ENCODE peak calls at places on chromosomes 12 and 14, in seven cellular contexts. X is GM06990, R is astrocyte of the spinal cord, A is cardiac fibroblast, W is choroid plexus epithelial cell, N is PC-3, V is mammary epithelial cell. O is an unnamed sample.

GRCh38 chr12:130850418-130851021 is 11.5 kb upstream of the STX2 start:
- DNase-seq in X (no peak), R (no peak), A (no peak), W (no peak), N (no peak), V (no peak), O (no peak)

GRCh38 chr12:67774983-67775587 is 126.5 kb downstream of the DYRK2 start:
- DNase-seq in X (no peak), R (no peak), A (no peak), W (no peak), N (peak), V (peak), O (peak)

GRCh38 chr12:4140607-4141301 is 132.8 kb upstream of the CCND2 start:
- DNase-seq in X (no peak), R (no peak), A (no peak), W (no peak), N (no peak), V (no peak), O (no peak)

GRCh38 chr14:30550335-30550734 is 8.6 kb upstream of the G2E3 start:
- DNase-seq in X (no peak), R (peak), A (peak), W (peak), N (peak), V (peak), O (peak)

GRCh38 chr12:3990356-3990975 is 117.3 kb upstream of the PARP11 start:
- DNase-seq in X (no peak), R (no peak), A (no peak), W (no peak), N (no peak), V (no peak), O (no peak)

GRCh38 chr14:70821916-70822705 is 12.8 kb upstream of the MAP3K9 start:
- DNase-seq in X (peak), R (peak), A (peak), W (peak), N (peak), V (peak), O (peak)

GRCh38 chr14:32761381-32761968 is 177.2 kb upstream of the NPAS3 start:
- DNase-seq in X (no peak), R (peak), A (peak), W (peak), N (peak), V (no peak), O (peak)

GRCh38 chr12:9760699-9761406 is at the start of gene CD69:
- DNase-seq in X (peak), R (no peak), A (no peak), W (peak), N (no peak), V (peak), O (no peak)

GRCh38 chr14:34826661-34827060 is 48.5 kb downstream of the BAZ1A start:
- DNase-seq in X (no peak), R (peak), A (peak), W (peak), N (peak), V (peak), O (peak)

GRCh38 chr14:101808020-101808641 is 46.6 kb downstream of the PPP2R5C start:
- DNase-seq in X (no peak), R (no peak), A (no peak), W (no peak), N (no peak), V (no peak), O (no peak)

GRCh38 chr12:114248527-114248926 is 157.4 kb downstream of the TBX5 start:
- DNase-seq in X (no peak), R (no peak), A (no peak), W (no peak), N (peak), V (no peak), O (peak)

GRCh38 chr14:90355540-90356518 is 24.1 kb upstream of the NRDE2 start:
- DNase-seq in X (no peak), R (no peak), A (peak), W (no peak), N (no peak), V (no peak), O (peak)

GRCh38 chr12:66087365-66087943 is 43.1 kb downstream of the LLPH start:
- DNase-seq in X (no peak), R (peak), A (peak), W (peak), N (peak), V (peak), O (peak)

GRCh38 chr12:104309446-104309993 is 6.0 kb downstream of the EID3 start:
- DNase-seq in X (no peak), R (no peak), A (no peak), W (no peak), N (no peak), V (no peak), O (no peak)

GRCh38 chr12:94951071-94951639 is 52.3 kb downstream of the NDUFA12 start:
- DNase-seq in X (no peak), R (no peak), A (no peak), W (no peak), N (no peak), V (no peak), O (peak)

GRCh38 chr12:116222358-116222757 is 55.1 kb downstream of the MED13L start:
- DNase-seq in X (no peak), R (peak), A (peak), W (peak), N (peak), V (peak), O (peak)

GRCh38 chr14:100065161-100065871 is at the start of gene EVL:
- DNase-seq in X (peak), R (no peak), A (no peak), W (no peak), N (no peak), V (no peak), O (no peak)

GRCh38 chr12:11607313-11608081 is 42.0 kb upstream of the ETV6 start:
- DNase-seq in X (no peak), R (no peak), A (no peak), W (peak), N (no peak), V (no peak), O (no peak)

GRCh38 chr12:9039397-9039977 is 50.1 kb downstream of the KLRG1 start:
- DNase-seq in X (no peak), R (peak), A (peak), W (peak), N (peak), V (peak), O (peak)

GRCh38 chr12:99261256-99261655 is 386.3 kb upstream of the GARIN6 start:
- DNase-seq in X (no peak), R (no peak), A (no peak), W (no peak), N (no peak), V (no peak), O (no peak)

GRCh38 chr12:1880876-1881275 is 37.6 kb downstream of the CACNA2D4 start:
- DNase-seq in X (no peak), R (no peak), A (no peak), W (no peak), N (no peak), V (no peak), O (no peak)

GRCh38 chr12:56590237-56590830 is 39.8 kb downstream of the BAZ2A start:
- DNase-seq in X (no peak), R (no peak), A (peak), W (peak), N (peak), V (peak), O (peak)

GRCh38 chr12:130953783-130954543 is at the start of gene ADGRD1:
- DNase-seq in X (no peak), R (no peak), A (peak), W (peak), N (no peak), V (no peak), O (no peak)

GRCh38 chr14:101813171-101813759 is 51.8 kb downstream of the PPP2R5C start:
- DNase-seq in X (no peak), R (no peak), A (no peak), W (no peak), N (no peak), V (no peak), O (no peak)

GRCh38 chr12:109016978-109017377 is 3.9 kb downstream of the SVOP start:
- DNase-seq in X (no peak), R (no peak), A (no peak), W (no peak), N (no peak), V (no peak), O (no peak)

GRCh38 chr12:3405821-3406220 is 85.2 kb upstream of the PRMT8 start:
- DNase-seq in X (no peak), R (no peak), A (no peak), W (no peak), N (no peak), V (no peak), O (no peak)

GRCh38 chr12:45329238-45329637 is 113.3 kb downstream of the ANO6 start:
- DNase-seq in X (no peak), R (no peak), A (no peak), W (peak), N (no peak), V (no peak), O (no peak)

GRCh38 chr12:56713345-56713744 is 11.8 kb downstream of the NACA start:
- DNase-seq in X (no peak), R (no peak), A (no peak), W (no peak), N (no peak), V (no peak), O (peak)

GRCh38 chr14:101174980-101175606 is 271.6 kb upstream of the RTL1 start:
- DNase-seq in X (no peak), R (no peak), A (no peak), W (no peak), N (no peak), V (no peak), O (no peak)

GRCh38 chr14:22319526-22320352 is 269.3 kb downstream of the DAD1 start:
- DNase-seq in X (no peak), R (peak), A (peak), W (peak), N (peak), V (peak), O (peak)

GRCh38 chr14:35949933-35950332 is 123.8 kb downstream of the BRMS1L start:
- DNase-seq in X (no peak), R (peak), A (no peak), W (peak), N (peak), V (no peak), O (no peak)

GRCh38 chr12:50167026-50167742 is at the start of gene CERS5:
- DNase-seq in X (peak), R (peak), A (peak), W (peak), N (peak), V (peak), O (peak)
- TF ChIP-seq CTCF in X (no peak), R (no peak), A (no peak), W (no peak), N (no peak), V (peak), O (no peak)

DNA sequence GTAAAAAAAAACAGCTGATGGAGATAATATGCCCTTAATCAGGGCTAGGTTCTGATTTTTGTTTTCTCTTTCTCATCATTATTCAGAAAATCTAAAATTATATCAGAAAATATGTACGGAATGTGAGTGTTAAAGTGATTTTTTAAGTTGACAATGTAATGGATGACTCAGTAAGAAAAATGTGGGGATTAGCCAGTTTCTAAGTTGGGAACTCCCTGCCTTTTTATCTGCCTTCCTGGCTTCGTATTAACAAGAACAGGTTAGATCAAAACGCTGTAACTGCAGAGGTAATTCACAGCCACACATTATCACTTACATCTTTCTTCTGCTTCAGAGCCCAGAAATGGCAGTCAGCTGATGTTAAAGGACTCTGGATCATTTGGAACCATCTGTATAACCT is 135.9 kb upstream of the SLC16A7 start:
- DNase-seq in X (no peak), R (peak), A (peak), W (peak), N (peak), V (peak), O (peak)
- H3K4me3 ChIP-seq in X (no peak), R (no peak), A (no peak), W (no peak), N (no peak), V (no peak), O (no peak)

DNA sequence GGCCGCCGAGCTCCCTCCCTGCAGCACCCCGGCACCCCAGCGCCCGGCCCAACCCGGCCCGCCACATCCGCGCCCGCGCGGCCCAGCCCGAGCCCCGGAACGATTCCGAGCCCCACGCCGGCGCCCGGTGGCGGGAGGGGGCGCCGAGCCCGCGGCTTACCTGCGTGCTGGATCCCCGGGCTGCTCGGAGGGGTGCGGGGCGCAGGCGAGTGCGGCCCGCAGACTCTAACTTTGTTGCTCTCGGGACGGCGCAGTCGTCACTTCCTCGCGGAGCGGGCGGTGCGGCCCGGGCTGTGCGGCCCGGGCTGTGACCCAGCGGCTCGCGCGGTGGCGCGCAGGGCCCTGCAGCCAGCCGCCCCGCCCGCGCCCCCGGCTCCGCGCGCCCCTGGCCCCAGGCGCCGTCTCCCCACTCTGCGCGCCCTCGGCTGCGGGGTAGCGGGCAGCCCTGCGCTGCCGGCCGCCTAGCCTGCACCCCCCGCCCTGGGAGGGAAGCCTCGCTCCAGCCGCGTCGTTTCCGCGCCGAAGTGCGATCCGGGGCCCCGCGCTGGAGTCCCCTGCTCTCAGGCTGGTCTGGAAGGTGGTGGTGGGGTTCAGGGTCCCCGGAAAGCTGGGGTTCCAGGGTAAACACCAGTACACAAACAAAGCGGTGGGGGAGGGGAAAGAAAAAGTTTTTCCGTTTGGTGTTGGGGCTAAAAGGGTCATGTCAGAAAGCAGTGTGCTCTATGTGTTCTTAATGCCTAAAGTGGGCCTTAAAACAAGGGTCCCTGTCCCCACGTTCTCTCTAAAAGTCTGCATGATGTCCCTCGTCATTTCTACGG is 64.5 kb upstream of the PTGR2 start:
- DNase-seq in X (peak), R (peak), A (no peak), W (peak), N (peak), V (peak), O (peak)
- TF ChIP-seq CTCF in X (no peak), R (no peak), A (no peak), W (no peak), N (no peak), V (no peak), O (no peak)

GRCh38 chr14:105272623-105273022 is 24.3 kb downstream of the BTBD6 start:
- DNase-seq in X (no peak), R (no peak), A (no peak), W (no peak), N (no peak), V (no peak), O (no peak)

GRCh38 chr14:105275267-105275946 is 25.4 kb downstream of the BRF1 start:
- DNase-seq in X (no peak), R (peak), A (peak), W (peak), N (no peak), V (no peak), O (no peak)

GRCh38 chr14:105273062-105273461 is 24.7 kb downstream of the BTBD6 start:
- DNase-seq in X (no peak), R (no peak), A (no peak), W (no peak), N (peak), V (no peak), O (peak)

GRCh38 chr14:105271224-105271890 is 23.0 kb downstream of the BTBD6 start:
- DNase-seq in X (no peak), R (no peak), A (no peak), W (no peak), N (no peak), V (no peak), O (no peak)

DNA sequence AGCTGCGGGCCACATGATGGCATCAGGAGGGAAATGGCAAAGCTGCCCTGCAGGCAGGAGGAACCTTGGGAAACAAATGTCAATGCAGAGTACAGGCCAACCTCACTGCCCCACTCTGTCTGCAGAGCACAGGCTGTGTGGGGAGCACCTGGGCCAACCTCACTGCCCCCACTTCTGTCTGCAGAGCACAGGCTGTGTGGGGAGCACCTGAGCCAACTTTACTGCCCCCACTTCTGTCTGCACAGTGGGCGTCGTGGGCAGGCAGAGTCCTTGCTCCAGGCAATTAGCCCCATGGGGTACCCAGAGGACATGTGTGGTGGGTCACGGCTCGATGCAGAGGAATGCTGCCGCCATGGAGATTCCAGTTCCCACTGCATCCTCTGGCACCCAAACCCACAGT is 26.2 kb downstream of the BRF1 start:
- DNase-seq in X (no peak), R (no peak), A (no peak), W (no peak), N (no peak), V (no peak), O (no peak)
- H3K4me3 ChIP-seq in X (no peak), R (no peak), A (no peak), W (no peak), N (no peak), V (no peak), O (no peak)

GRCh38 chr14:74302634-74303569 is at the start of gene ABCD4:
- DNase-seq in X (peak), R (peak), A (peak), W (peak), N (peak), V (peak), O (peak)
- TF ChIP-seq CTCF in X (peak), R (peak), A (peak), W (peak), N (peak), V (peak), O (peak)

GRCh38 chr12:24928131-24928530 is 20.8 kb downstream of the BCAT1 start:
- DNase-seq in X (no peak), R (no peak), A (no peak), W (no peak), N (no peak), V (no peak), O (no peak)
- H3K4me3 ChIP-seq in X (no peak), R (no peak), A (no peak), W (no peak), N (no peak), V (no peak), O (no peak)

O was measured in epithelial cell of esophagus.